ENCODE peak calls at places on chromosome 7, in five cellular contexts. X, Y, S, T and Q are unnamed samples.
A peak's percentile ranks its signal among the peaks of the same experiment; 100 is the strongest.

GRCh38 chr7:103637726-103638125 is 191.7 kb upstream of the SLC26A5 start:
- DNase-seq in Y (no peak), S (no peak), T (no peak), X (peak; percentile 83), Q (no peak)

GRCh38 chr7:114921636-114922150 is at the start of gene MDFIC:
- DNase-seq in S (no peak), Y (peak; percentile 41), X (no peak), T (peak; percentile 71), Q (no peak)

GRCh38 chr7:41425926-41426325 is 277.0 kb downstream of the INHBA start:
- DNase-seq in X (peak; percentile 92), T (no peak), S (no peak), Y (no peak), Q (no peak)

GRCh38 chr7:16649196-16649595 is 3.2 kb downstream of the BZW2 start:
- DNase-seq in X (no peak), Y (no peak), S (no peak), T (no peak), Q (no peak)

GRCh38 chr7:27723086-27723485 is 16.9 kb upstream of the TAX1BP1 start:
- DNase-seq in Y (peak; percentile 74), S (no peak), T (no peak), X (no peak), Q (no peak)

GRCh38 chr7:147567043-147567442 is 1023.5 kb upstream of the C7orf33 start:
- DNase-seq in S (no peak), Y (no peak), X (no peak), T (no peak), Q (no peak)

GRCh38 chr7:55192718-55193117 is 172.4 kb upstream of the LANCL2 start:
- DNase-seq in T (no peak), Y (no peak), S (no peak), X (peak; percentile 88), Q (no peak)

GRCh38 chr7:151836191-151836926 is 40.6 kb downstream of the PRKAG2 start:
- DNase-seq in T (no peak), X (no peak), Y (no peak), S (no peak), Q (no peak)

GRCh38 chr7:140229591-140230516 is 53.1 kb upstream of the KDM7A start:
- DNase-seq in T (no peak), S (no peak), Y (peak; percentile 18), X (no peak), Q (peak; percentile 40)

GRCh38 chr7:2955177-2955768 is 88.4 kb downstream of the CARD11 start:
- DNase-seq in Y (no peak), S (no peak), X (no peak), T (no peak), Q (no peak)

GRCh38 chr7:123275036-123275753 is 75.4 kb upstream of the SLC13A1 start:
- DNase-seq in T (no peak), X (no peak), Y (no peak), S (no peak), Q (no peak)

GRCh38 chr7:11228515-11228914 is 254.8 kb downstream of the PHF14 start:
- DNase-seq in T (no peak), Y (peak; percentile 87), S (no peak), X (no peak), Q (peak; percentile 76)

GRCh38 chr7:81819861-81820260 is 50.0 kb upstream of the HGF start:
- DNase-seq in Y (no peak), X (no peak), S (no peak), T (no peak), Q (no peak)

GRCh38 chr7:15086171-15086745 is 183.7 kb upstream of the DGKB start:
- DNase-seq in S (no peak), T (no peak), Y (no peak), X (no peak), Q (no peak)

GRCh38 chr7:80284848-80285247 is 150.2 kb downstream of the GNAI1 start:
- DNase-seq in Y (no peak), S (no peak), T (no peak), X (peak; percentile 95), Q (no peak)

GRCh38 chr7:33054261-33054964 is 8.2 kb downstream of the NT5C3A start:
- DNase-seq in T (no peak), X (peak; percentile 39), Y (no peak), S (no peak), Q (no peak)

GRCh38 chr7:80151274-80151665 is 16.6 kb downstream of the GNAI1 start:
- DNase-seq in X (peak; percentile 57), Y (no peak), S (no peak), T (no peak), Q (no peak)

GRCh38 chr7:142645777-142646176 is 103.5 kb upstream of the PRSS1 start:
- DNase-seq in Y (no peak), X (no peak), S (no peak), T (no peak), Q (no peak)

GRCh38 chr7:30249316-30249715 is 35.1 kb upstream of the ZNRF2 start:
- DNase-seq in T (no peak), Y (no peak), X (no peak), S (no peak), Q (no peak)

GRCh38 chr7:113918946-113919345 is at the start of gene PPP1R3A:
- DNase-seq in S (no peak), T (no peak), X (peak; percentile 11), Y (no peak), Q (no peak)

GRCh38 chr7:3520206-3520605 is 219.2 kb downstream of the SDK1 start:
- DNase-seq in Y (peak; percentile 82), X (no peak), T (no peak), S (no peak), Q (no peak)

GRCh38 chr7:133945497-133945896 is 181.6 kb upstream of the LRGUK start:
- DNase-seq in X (no peak), Y (no peak), S (no peak), T (no peak), Q (no peak)

GRCh38 chr7:148211641-148212040 is 378.9 kb upstream of the C7orf33 start:
- DNase-seq in S (no peak), T (no peak), X (no peak), Y (no peak), Q (no peak)

GRCh38 chr7:132250480-132251326 is 325.6 kb downstream of the PLXNA4 start:
- DNase-seq in X (no peak), T (no peak), S (no peak), Y (no peak), Q (no peak)

GRCh38 chr7:85890244-85890811 is 703.5 kb upstream of the SEMA3D start:
- DNase-seq in Y (no peak), T (peak; percentile 10), S (peak; percentile 6), X (peak; percentile 21), Q (no peak)

GRCh38 chr7:30790391-30790790 is 19.2 kb downstream of the MINDY4 start:
- DNase-seq in S (no peak), Y (no peak), X (no peak), T (no peak), Q (no peak)

GRCh38 chr7:124959676-124960075 is 30.1 kb upstream of the POT1 start:
- DNase-seq in X (no peak), T (no peak), S (no peak), Y (no peak), Q (no peak)

DNA sequence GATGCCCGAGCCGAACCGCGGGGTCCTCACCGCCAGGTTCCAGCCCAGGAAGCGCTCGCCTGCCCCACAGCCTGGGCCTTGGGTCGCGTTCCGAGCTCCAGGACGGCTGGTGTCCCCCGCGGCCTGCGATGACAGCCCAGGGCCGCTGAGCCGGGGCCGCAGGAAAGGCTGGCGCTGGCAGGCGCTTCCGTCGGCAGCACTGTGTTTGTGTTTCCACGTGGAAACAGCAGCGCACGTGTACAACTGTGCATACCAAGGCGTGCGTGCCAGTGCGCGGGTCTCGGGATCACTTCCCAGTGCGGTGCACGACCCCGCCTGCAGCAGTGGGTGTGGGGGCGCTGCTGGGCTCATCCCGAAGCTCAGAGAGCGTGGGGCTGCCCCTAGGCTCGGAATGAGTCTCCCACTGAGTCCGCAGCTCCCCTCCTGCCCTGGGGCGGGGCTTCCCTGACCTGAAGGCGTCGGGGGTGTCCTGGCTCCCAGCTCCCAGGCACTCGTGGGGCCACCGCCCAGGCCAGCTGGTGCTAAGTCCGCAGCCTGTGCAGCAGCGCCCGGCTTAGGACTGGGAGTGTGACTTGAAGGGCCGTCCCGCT is 17.2 kb downstream of the AP5Z1 start:
- DNase-seq in T (no peak), Y (no peak), X (no peak), S (no peak), Q (no peak)
- TF ChIP-seq POLR2A in T (no peak), Y (no peak), X (no peak), S (no peak), Q (no peak)

DNA sequence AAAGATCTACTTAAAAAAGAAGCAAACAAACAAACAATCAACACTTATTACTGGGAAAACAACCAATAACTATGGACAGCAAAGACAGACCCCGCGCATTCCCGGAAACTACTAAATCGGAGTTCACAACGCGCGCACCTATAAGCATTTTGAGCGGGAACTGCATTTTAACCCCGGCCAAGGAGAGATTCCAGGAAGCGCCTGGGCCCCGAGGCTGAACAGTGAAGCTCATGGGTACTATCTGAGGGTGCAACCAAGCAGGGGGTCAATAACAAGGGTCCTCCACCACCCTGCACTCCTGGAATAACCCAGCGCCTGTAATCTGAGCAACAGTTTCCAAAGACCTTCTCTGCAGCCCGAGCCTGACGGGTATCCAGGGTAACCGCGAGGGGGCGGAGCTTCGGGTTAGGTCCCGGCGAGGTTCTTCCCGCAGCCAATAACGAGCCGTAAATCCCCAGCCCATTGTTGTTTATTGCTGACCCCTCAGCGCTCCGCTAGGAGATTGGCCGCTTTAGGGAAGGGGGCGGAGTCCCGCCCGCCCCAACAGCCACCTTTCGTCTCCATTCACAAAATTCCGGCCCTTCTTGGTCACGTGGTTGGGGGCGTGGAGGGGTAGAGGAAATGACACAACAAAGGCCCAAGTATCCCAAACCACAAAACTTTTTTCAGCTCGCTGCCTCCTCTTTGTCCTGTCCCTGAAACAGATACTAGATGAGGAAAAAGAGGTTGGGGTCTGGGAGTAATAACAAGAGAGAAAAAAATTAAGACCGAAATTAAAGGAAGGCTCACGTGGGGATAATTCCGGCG is 1.7 kb upstream of the ETV1 start:
- DNase-seq in T (peak; percentile 87), Y (peak; percentile 93), S (peak; percentile 79), X (peak; percentile 98), Q (peak; percentile 98)
- TF ChIP-seq POLR2A in T (no peak), Y (peak; percentile 48), S (no peak), X (peak; percentile 71), Q (no peak)

GRCh38 chr7:99748846-99749579 is 14.0 kb upstream of the CYP3A7 start:
- DNase-seq in S (no peak), Y (no peak), T (no peak), X (no peak), Q (no peak)

GRCh38 chr7:99755085-99755484 is 20.1 kb upstream of the CYP3A7 start:
- DNase-seq in S (no peak), X (no peak), T (no peak), Y (no peak), Q (no peak)

DNA sequence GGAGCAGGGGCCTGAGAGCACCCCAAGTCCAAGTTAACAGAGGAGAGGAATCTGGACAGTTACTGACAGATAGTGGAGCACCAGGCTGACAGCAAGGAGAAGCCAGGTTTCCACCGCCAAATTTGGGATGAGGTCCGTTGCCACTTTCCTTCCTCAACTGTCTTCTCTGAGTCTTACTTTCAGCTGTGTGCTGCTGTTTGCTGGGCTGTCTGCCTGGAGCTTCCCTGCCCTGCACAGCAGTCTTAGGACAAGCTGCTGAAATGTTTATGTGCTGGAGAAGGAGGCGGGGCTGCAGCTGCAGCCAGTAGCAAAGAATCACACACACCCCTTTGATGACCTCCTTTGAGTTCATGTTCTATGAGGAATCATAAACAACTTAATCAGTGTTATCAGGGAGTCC is 17.4 kb upstream of the CYP3A7 start:
- DNase-seq in T (no peak), Y (peak; percentile 71), X (peak; percentile 17), S (no peak), Q (no peak)
- TF ChIP-seq POLR2A in T (no peak), Y (peak; percentile 60), X (no peak), S (no peak), Q (no peak)

DNA sequence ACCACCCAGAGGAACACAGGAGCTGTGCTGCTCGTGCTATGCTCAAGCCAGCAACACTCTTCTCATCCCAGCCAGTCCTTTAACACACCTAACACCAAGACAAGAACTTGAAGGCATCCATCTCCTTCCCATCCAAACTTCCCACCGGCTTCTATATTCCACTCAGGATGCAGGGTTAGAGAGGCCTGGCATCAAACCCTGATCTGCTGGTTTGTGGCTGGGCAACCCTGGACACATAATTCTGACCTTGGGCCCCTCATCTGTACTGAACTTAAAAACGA is 5.6 kb upstream of the MYO1G start:
- DNase-seq in S (no peak), X (no peak), Y (no peak), T (no peak), Q (no peak)
- TF ChIP-seq POLR2A in S (no peak), X (no peak), Y (no peak), T (no peak), Q (no peak)